ENCODE peak calls at places on chromosome 16, in nine cellular contexts. M, B, D, E, T, Z, K, J and S are unnamed samples.
A peak's percentile ranks its signal among the peaks of the same experiment; 100 is the strongest.

GRCh38 chr16:30491744-30492308 is 19.3 kb downstream of the ITGAL start:
- DNase-seq in M (peak; percentile 17), B (no peak), J (peak; percentile 96), T (peak; percentile 80), E (peak; percentile 62), D (peak; percentile 92), Z (peak; percentile 81), K (peak; percentile 86), S (peak; percentile 67)

GRCh38 chr16:67975321-67976105 is 4.8 kb downstream of the DPEP3 start:
- DNase-seq in E (no peak), D (no peak), B (no peak), J (no peak), Z (no peak), K (no peak), M (no peak), T (no peak), S (no peak)

GRCh38 chr16:21190599-21190998 is 20.8 kb downstream of the ZP2 start:
- DNase-seq in T (no peak), E (no peak), J (no peak), D (no peak), M (no peak), B (no peak), K (no peak), Z (peak; percentile 6), S (no peak)

GRCh38 chr16:74563828-74564263 is 43.1 kb downstream of the GLG1 start:
- DNase-seq in D (peak; percentile 48), M (no peak), Z (peak; percentile 28), K (peak; percentile 52), J (peak; percentile 26), T (peak; percentile 57), B (no peak), E (peak; percentile 50), S (peak; percentile 80)

GRCh38 chr16:84448444-84448843 is 56.0 kb downstream of the MEAK7 start:
- DNase-seq in K (no peak), M (no peak), D (no peak), E (no peak), J (no peak), T (no peak), Z (no peak), B (no peak), S (no peak)

GRCh38 chr16:9049241-9049640 is 42.2 kb upstream of the HAPSTR1 start:
- DNase-seq in K (no peak), J (peak; percentile 5), M (no peak), D (peak; percentile 84), E (no peak), B (no peak), T (peak; percentile 82), Z (peak; percentile 78), S (peak; percentile 17)

GRCh38 chr16:83205896-83206295 is 579.1 kb downstream of the CDH13 start:
- DNase-seq in E (peak; percentile 44), Z (peak; percentile 1), B (no peak), D (peak; percentile 63), K (no peak), J (no peak), T (peak; percentile 22), M (no peak), S (peak; percentile 16)

GRCh38 chr16:88879788-88880055 is 13.3 kb upstream of the PABPN1L start:
- DNase-seq in B (no peak), J (no peak), Z (no peak), T (no peak), D (no peak), K (no peak), E (no peak), M (no peak), S (no peak)

GRCh38 chr16:87451563-87452210 is 41.1 kb downstream of the ZCCHC14 start:
- DNase-seq in Z (no peak), E (no peak), D (no peak), M (no peak), K (no peak), B (no peak), T (no peak), J (no peak), S (no peak)

GRCh38 chr16:81429045-81429521 is 15.5 kb upstream of the CMIP start:
- DNase-seq in Z (no peak), E (no peak), T (peak; percentile 53), M (no peak), K (peak; percentile 52), B (peak; percentile 61), D (peak; percentile 66), J (peak; percentile 92), S (no peak)

GRCh38 chr16:50282010-50282538 is 15.7 kb downstream of the ADCY7 start:
- DNase-seq in J (peak; percentile 86), K (no peak), B (no peak), T (peak; percentile 31), Z (peak; percentile 69), D (peak; percentile 80), E (no peak), M (peak; percentile 61), S (no peak)

GRCh38 chr16:62256406-62256805 is 220.2 kb upstream of the CDH8 start:
- DNase-seq in K (no peak), M (no peak), D (peak; percentile 0), T (no peak), B (peak; percentile 40), Z (no peak), E (peak; percentile 45), J (no peak), S (peak; percentile 66)
- TF ChIP-seq CTCF in K (peak; percentile 60), M (no peak), D (no peak), T (peak; percentile 25), B (peak; percentile 71), Z (peak; percentile 16), E (peak; percentile 62), J (no peak), S (peak; percentile 69)

GRCh38 chr16:24731722-24732419 is 2.4 kb downstream of the TNRC6A start:
- DNase-seq in J (no peak), K (no peak), T (no peak), Z (no peak), B (no peak), D (peak; percentile 12), M (peak; percentile 55), E (no peak), S (no peak)

GRCh38 chr16:24736758-24737157 is 7.3 kb downstream of the TNRC6A start:
- DNase-seq in J (no peak), M (no peak), Z (no peak), B (no peak), K (peak; percentile 42), D (peak; percentile 12), E (no peak), T (no peak), S (no peak)

GRCh38 chr16:24737391-24737871 is 8.0 kb downstream of the TNRC6A start:
- DNase-seq in J (peak; percentile 65), Z (peak; percentile 57), E (no peak), K (no peak), M (no peak), T (peak; percentile 13), D (peak; percentile 72), B (no peak), S (peak; percentile 29)

GRCh38 chr16:24730914-24731313 is 1.5 kb downstream of the TNRC6A start:
- DNase-seq in D (no peak), K (no peak), Z (no peak), E (no peak), B (no peak), J (no peak), T (no peak), M (no peak), S (no peak)

DNA sequence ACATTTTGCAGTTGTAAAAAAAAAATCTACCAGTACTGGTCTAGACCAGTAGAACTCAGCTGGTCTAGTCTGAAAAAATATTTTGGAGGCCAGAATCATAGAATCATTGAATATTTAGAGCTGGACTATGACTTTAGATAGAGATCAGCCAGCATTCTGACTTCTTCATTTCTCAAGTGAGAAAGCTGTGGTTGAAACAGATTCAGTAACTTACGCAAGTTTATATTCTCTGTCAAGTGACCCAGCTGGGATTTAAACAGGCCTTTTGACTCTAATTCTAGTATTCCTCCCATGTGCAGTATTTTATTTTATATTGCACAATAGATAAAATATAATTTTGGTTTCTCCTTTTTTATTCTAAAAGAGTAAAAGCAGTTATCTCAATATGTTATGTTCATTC is 4.9 kb downstream of the TNRC6A start:
- DNase-seq in K (no peak), B (no peak), E (no peak), M (no peak), J (no peak), T (no peak), D (peak; percentile 62), Z (no peak), S (no peak)
- H3K4me3 ChIP-seq in K (no peak overlapping the region), B (no peak overlapping the region), E (no peak overlapping the region), M (no peak overlapping the region), J (no peak overlapping the region), T (no peak overlapping the region), D (no peak overlapping the region), Z (no peak overlapping the region), S (no peak overlapping the region)

DNA sequence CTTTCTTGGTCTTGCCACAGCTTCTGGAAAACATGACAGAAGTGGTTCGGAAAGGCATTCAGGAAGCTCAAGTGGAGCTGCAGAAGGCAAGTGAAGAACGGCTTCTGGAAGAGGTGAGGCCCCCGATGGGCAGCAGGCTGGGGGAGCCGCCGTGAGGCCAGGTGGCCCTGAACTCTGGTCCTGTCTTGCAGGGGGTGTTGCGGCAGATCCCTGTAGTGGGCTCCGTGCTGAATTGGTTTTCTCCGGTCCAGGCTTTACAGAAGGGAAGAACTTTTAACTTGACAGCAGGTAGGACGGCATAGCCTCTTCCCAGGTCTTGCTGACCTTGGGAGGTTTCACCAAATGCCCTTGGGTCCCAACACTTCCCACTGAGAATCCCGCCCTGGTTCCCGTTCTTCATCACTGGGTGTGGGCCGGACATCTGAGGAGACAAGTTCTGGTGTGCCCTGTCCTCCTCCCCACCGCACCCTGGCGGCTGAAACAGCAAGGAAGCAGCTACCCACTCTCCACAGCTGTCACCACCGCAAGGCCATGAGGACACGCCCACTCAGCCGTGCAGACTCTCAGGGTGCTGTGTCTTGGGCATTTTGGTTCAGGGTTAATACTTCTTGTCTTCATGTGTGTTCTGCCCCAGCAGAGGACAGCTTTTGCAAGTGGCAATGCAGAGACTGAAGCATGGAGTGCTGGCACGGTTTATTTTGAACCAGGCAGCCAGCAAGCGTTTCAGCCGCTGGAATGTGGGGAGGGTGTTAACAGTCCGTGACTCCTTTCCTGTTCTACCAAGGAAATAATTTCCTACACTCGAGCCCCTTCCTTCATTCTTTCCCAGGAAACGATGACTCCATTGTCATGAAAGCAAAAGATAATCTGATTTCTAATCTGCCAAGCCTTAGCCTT is 21.4 kb downstream of the NTAN1 start:
- DNase-seq in J (no peak), T (no peak), M (no peak), E (no peak), D (no peak), Z (no peak), K (no peak), B (no peak), S (no peak)
- TF ChIP-seq CTCF in J (peak; percentile 13), T (no peak), M (peak; percentile 34), E (no peak), D (no peak), Z (no peak), K (no peak), B (no peak), S (no peak)

DNA sequence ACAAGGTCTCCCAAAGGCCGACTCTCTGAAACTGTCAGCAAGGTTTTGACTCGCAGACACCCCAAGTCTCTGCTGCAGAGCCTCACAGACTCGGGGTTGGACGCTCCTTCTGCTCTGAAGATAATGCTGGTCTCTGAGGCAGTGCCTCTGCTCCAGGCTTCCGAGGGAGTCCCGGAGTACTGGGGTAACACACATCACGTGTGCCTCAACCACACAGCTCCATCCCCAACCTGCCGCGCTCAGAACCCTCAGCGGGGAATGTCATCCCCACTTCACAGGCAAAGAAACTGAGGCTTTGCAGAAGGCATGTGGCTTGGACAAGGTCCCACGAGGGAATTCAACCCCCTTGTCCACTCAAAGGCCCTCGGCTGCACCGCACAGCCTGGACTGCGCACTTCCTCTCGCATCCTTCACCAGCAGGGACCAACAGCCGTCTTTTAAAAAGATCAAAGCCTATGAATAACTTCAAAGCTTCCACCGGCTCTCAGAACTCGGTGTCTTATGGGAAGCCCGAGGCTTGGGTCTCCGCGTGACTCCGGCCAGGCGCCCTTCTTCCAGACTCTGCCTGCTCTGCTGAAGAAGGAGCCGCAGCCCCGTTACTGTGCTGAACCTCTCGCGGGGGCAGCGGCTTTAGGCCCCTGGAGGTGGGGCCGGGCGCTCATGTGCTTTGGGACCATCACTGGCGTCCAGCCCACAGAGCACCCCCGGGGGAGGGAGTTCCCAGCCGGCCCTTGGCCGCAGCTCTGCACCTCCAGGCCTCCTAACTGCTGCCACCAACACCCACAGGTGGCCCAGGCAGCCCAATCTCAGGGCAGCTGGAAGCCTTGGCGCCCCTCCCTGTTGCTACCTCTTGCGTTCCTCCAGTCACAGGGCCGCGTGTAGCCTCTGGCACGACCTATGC is 2.2 kb downstream of the TMEM204 start:
- DNase-seq in E (no peak), K (no peak), M (no peak), J (peak; percentile 91), D (peak; percentile 64), T (no peak), Z (peak; percentile 26), B (no peak), S (no peak)
- H3K4me3 ChIP-seq in E (no peak overlapping the region), K (no peak overlapping the region), M (peak overlapping the region; percentile 94), J (peak overlapping the region; percentile 76), D (peak overlapping the region; percentile 63), T (peak overlapping the region; percentile 56), Z (peak overlapping the region; percentile 42), B (no peak overlapping the region), S (no peak overlapping the region)